ENCODE peak calls at places on chromosomes 7 and 10, in six cellular contexts. One of them, this sample, is unnamed.

GRCh38 chr7:133434246-133434865 is 181.5 kb downstream of the EXOC4 start:
- DNase-seq in stomach: no peak
- DNase-seq in right cardiac atrium: no peak
- DNase-seq in nucleus accumbens: no peak
- DNase-seq in CD8-positive, alpha-beta memory T cell: no peak
- DNase-seq in COR-L47: peak; percentile 16
- DNase-seq in this sample: no peak

GRCh38 chr10:3179174-3179573 is 6.6 kb upstream of the PITRM1 start:
- DNase-seq in stomach: no peak
- DNase-seq in right cardiac atrium: no peak
- DNase-seq in nucleus accumbens: no peak
- DNase-seq in CD8-positive, alpha-beta memory T cell: no peak
- DNase-seq in COR-L47: no peak
- DNase-seq in this sample: no peak

GRCh38 chr10:30215631-30216030 is 133.4 kb downstream of the MTPAP start:
- DNase-seq in stomach: no peak
- DNase-seq in right cardiac atrium: peak; percentile 41
- DNase-seq in nucleus accumbens: no peak
- DNase-seq in CD8-positive, alpha-beta memory T cell: no peak
- DNase-seq in COR-L47: no peak
- DNase-seq in this sample: peak; percentile 54

GRCh38 chr10:127149613-127150081 is 46.7 kb downstream of the INSYN2A start:
- DNase-seq in stomach: no peak
- DNase-seq in right cardiac atrium: no peak
- DNase-seq in nucleus accumbens: no peak
- DNase-seq in CD8-positive, alpha-beta memory T cell: no peak
- DNase-seq in COR-L47: no peak
- DNase-seq in this sample: no peak

GRCh38 chr10:110481948-110482347 is 15.8 kb upstream of the DUSP5 start:
- DNase-seq in stomach: no peak
- DNase-seq in right cardiac atrium: no peak
- DNase-seq in nucleus accumbens: no peak
- DNase-seq in CD8-positive, alpha-beta memory T cell: no peak
- DNase-seq in COR-L47: no peak
- DNase-seq in this sample: no peak

GRCh38 chr10:124480860-124481259 is 19.2 kb downstream of the LHPP start:
- DNase-seq in stomach: no peak
- DNase-seq in right cardiac atrium: no peak
- DNase-seq in nucleus accumbens: no peak
- DNase-seq in CD8-positive, alpha-beta memory T cell: no peak
- DNase-seq in COR-L47: no peak
- DNase-seq in this sample: no peak

GRCh38 chr10:52391927-52392602 is 78.0 kb downstream of the DKK1 start:
- DNase-seq in stomach: no peak
- DNase-seq in right cardiac atrium: no peak
- DNase-seq in nucleus accumbens: no peak
- DNase-seq in CD8-positive, alpha-beta memory T cell: no peak
- DNase-seq in COR-L47: no peak
- DNase-seq in this sample: no peak

GRCh38 chr7:109322833-109323232 is 753.2 kb downstream of the DNAJB9 start:
- DNase-seq in stomach: no peak
- DNase-seq in right cardiac atrium: no peak
- DNase-seq in nucleus accumbens: no peak
- DNase-seq in CD8-positive, alpha-beta memory T cell: no peak
- DNase-seq in COR-L47: no peak
- DNase-seq in this sample: no peak

GRCh38 chr7:158829342-158830210 is at the start of gene ESYT2:
- DNase-seq in stomach: peak; percentile 98
- DNase-seq in right cardiac atrium: peak; percentile 99
- DNase-seq in nucleus accumbens: peak; percentile 94
- DNase-seq in CD8-positive, alpha-beta memory T cell: peak; percentile 99
- DNase-seq in COR-L47: peak; percentile 95
- DNase-seq in this sample: peak; percentile 100

GRCh38 chr7:150417239-150417638 is 33.2 kb upstream of the GIMAP8 start:
- DNase-seq in stomach: no peak
- DNase-seq in right cardiac atrium: no peak
- DNase-seq in nucleus accumbens: no peak
- DNase-seq in CD8-positive, alpha-beta memory T cell: no peak
- DNase-seq in COR-L47: no peak
- DNase-seq in this sample: no peak

GRCh38 chr7:150356265-150356897 is 12.2 kb upstream of the REPIN1 start:
- DNase-seq in stomach: no peak
- DNase-seq in right cardiac atrium: no peak
- DNase-seq in nucleus accumbens: no peak
- DNase-seq in CD8-positive, alpha-beta memory T cell: no peak
- DNase-seq in COR-L47: peak; percentile 11
- DNase-seq in this sample: no peak

GRCh38 chr7:1705856-1706255 is 35.8 kb downstream of the ELFN1 start:
- DNase-seq in stomach: peak; percentile 15
- DNase-seq in right cardiac atrium: no peak
- DNase-seq in nucleus accumbens: no peak
- DNase-seq in CD8-positive, alpha-beta memory T cell: no peak
- DNase-seq in COR-L47: no peak
- DNase-seq in this sample: no peak

GRCh38 chr10:77866598-77866997 is 60.0 kb downstream of the DLG5 start:
- DNase-seq in stomach: no peak
- DNase-seq in right cardiac atrium: no peak
- DNase-seq in nucleus accumbens: no peak
- DNase-seq in CD8-positive, alpha-beta memory T cell: no peak
- DNase-seq in COR-L47: no peak
- DNase-seq in this sample: no peak

GRCh38 chr10:102381983-102382382 is 13.5 kb upstream of the NFKB2 start:
- DNase-seq in stomach: no peak
- DNase-seq in right cardiac atrium: no peak
- DNase-seq in nucleus accumbens: no peak
- DNase-seq in CD8-positive, alpha-beta memory T cell: no peak
- DNase-seq in COR-L47: no peak
- DNase-seq in this sample: no peak

GRCh38 chr10:26860542-26861325 is at the start of gene ABI1:
- DNase-seq in stomach: peak; percentile 97
- DNase-seq in right cardiac atrium: peak; percentile 98
- DNase-seq in nucleus accumbens: peak; percentile 97
- DNase-seq in CD8-positive, alpha-beta memory T cell: peak; percentile 97
- DNase-seq in COR-L47: peak; percentile 93
- DNase-seq in this sample: peak; percentile 98

GRCh38 chr7:77481615-77482014 is 55.5 kb upstream of the PTPN12 start:
- DNase-seq in stomach: no peak
- DNase-seq in right cardiac atrium: no peak
- DNase-seq in nucleus accumbens: no peak
- DNase-seq in CD8-positive, alpha-beta memory T cell: no peak
- DNase-seq in COR-L47: no peak
- DNase-seq in this sample: no peak

GRCh38 chr7:157595086-157595855 is 258.5 kb downstream of the DNAJB6 start:
- DNase-seq in stomach: no peak
- DNase-seq in right cardiac atrium: no peak
- DNase-seq in nucleus accumbens: no peak
- DNase-seq in CD8-positive, alpha-beta memory T cell: no peak
- DNase-seq in COR-L47: no peak
- DNase-seq in this sample: no peak

GRCh38 chr10:119931873-119932272 is 39.3 kb downstream of the SEC23IP start:
- DNase-seq in stomach: no peak
- DNase-seq in right cardiac atrium: no peak
- DNase-seq in nucleus accumbens: no peak
- DNase-seq in CD8-positive, alpha-beta memory T cell: no peak
- DNase-seq in COR-L47: no peak
- DNase-seq in this sample: no peak

GRCh38 chr7:101410743-101411476 is 48.2 kb downstream of the COL26A1 start:
- DNase-seq in stomach: peak; percentile 41
- DNase-seq in right cardiac atrium: no peak
- DNase-seq in nucleus accumbens: no peak
- DNase-seq in CD8-positive, alpha-beta memory T cell: peak; percentile 14
- DNase-seq in COR-L47: no peak
- DNase-seq in this sample: no peak

GRCh38 chr7:27102578-27103442 is at the start of gene HOXA2:
- DNase-seq in stomach: no peak
- DNase-seq in right cardiac atrium: no peak
- DNase-seq in nucleus accumbens: no peak
- DNase-seq in CD8-positive, alpha-beta memory T cell: no peak
- DNase-seq in COR-L47: no peak
- DNase-seq in this sample: no peak

GRCh38 chr10:11286261-11286989 is 268.8 kb downstream of the CELF2 start:
- DNase-seq in stomach: no peak
- DNase-seq in right cardiac atrium: no peak
- DNase-seq in nucleus accumbens: no peak
- DNase-seq in CD8-positive, alpha-beta memory T cell: no peak
- DNase-seq in COR-L47: no peak
- DNase-seq in this sample: no peak

GRCh38 chr7:22269963-22270362 is 87.0 kb downstream of the RAPGEF5 start:
- DNase-seq in stomach: peak; percentile 47
- DNase-seq in right cardiac atrium: no peak
- DNase-seq in nucleus accumbens: no peak
- DNase-seq in CD8-positive, alpha-beta memory T cell: no peak
- DNase-seq in COR-L47: no peak
- DNase-seq in this sample: no peak

GRCh38 chr7:107078517-107078966 is 34.0 kb downstream of the PRKAR2B start:
- DNase-seq in stomach: no peak
- DNase-seq in right cardiac atrium: no peak
- DNase-seq in nucleus accumbens: no peak
- DNase-seq in CD8-positive, alpha-beta memory T cell: no peak
- DNase-seq in COR-L47: peak; percentile 21
- DNase-seq in this sample: no peak

GRCh38 chr7:141073173-141073640 is 657 bp upstream of the TMEM178B start:
- DNase-seq in stomach: no peak
- DNase-seq in right cardiac atrium: peak; percentile 42
- DNase-seq in nucleus accumbens: no peak
- DNase-seq in CD8-positive, alpha-beta memory T cell: no peak
- DNase-seq in COR-L47: peak; percentile 11
- DNase-seq in this sample: peak; percentile 46

GRCh38 chr10:52106895-52107294 is 207.2 kb upstream of the DKK1 start:
- DNase-seq in stomach: no peak
- DNase-seq in right cardiac atrium: no peak
- DNase-seq in nucleus accumbens: no peak
- DNase-seq in CD8-positive, alpha-beta memory T cell: no peak
- DNase-seq in COR-L47: no peak
- DNase-seq in this sample: no peak

GRCh38 chr7:42671627-42672026 is 240.2 kb downstream of the C7orf25 start:
- DNase-seq in stomach: no peak
- DNase-seq in right cardiac atrium: no peak
- DNase-seq in nucleus accumbens: no peak
- DNase-seq in CD8-positive, alpha-beta memory T cell: no peak
- DNase-seq in COR-L47: no peak
- DNase-seq in this sample: no peak

GRCh38 chr10:4334853-4335252 is 491.2 kb upstream of the AKR1E2 start:
- DNase-seq in stomach: no peak
- DNase-seq in right cardiac atrium: no peak
- DNase-seq in nucleus accumbens: no peak
- DNase-seq in CD8-positive, alpha-beta memory T cell: no peak
- DNase-seq in COR-L47: no peak
- DNase-seq in this sample: no peak

GRCh38 chr10:78401882-78402367 is 368.3 kb downstream of the RPS24 start:
- DNase-seq in stomach: no peak
- DNase-seq in right cardiac atrium: peak; percentile 45
- DNase-seq in nucleus accumbens: no peak
- DNase-seq in CD8-positive, alpha-beta memory T cell: no peak
- DNase-seq in COR-L47: no peak
- DNase-seq in this sample: peak; percentile 59

GRCh38 chr7:118052330-118052729 is 131.6 kb upstream of the LSM8 start:
- DNase-seq in stomach: no peak
- DNase-seq in right cardiac atrium: no peak
- DNase-seq in nucleus accumbens: no peak
- DNase-seq in CD8-positive, alpha-beta memory T cell: no peak
- DNase-seq in COR-L47: no peak
- DNase-seq in this sample: no peak

GRCh38 chr7:127976722-127977121 is 54.5 kb downstream of the LRRC4 start:
- DNase-seq in stomach: no peak
- DNase-seq in right cardiac atrium: no peak
- DNase-seq in nucleus accumbens: no peak
- DNase-seq in CD8-positive, alpha-beta memory T cell: no peak
- DNase-seq in COR-L47: no peak
- DNase-seq in this sample: no peak

GRCh38 chr7:30907527-30908267 is 4.0 kb upstream of the AQP1 start:
- DNase-seq in stomach: no peak
- DNase-seq in right cardiac atrium: no peak
- DNase-seq in nucleus accumbens: no peak
- DNase-seq in CD8-positive, alpha-beta memory T cell: no peak
- DNase-seq in COR-L47: no peak
- DNase-seq in this sample: peak; percentile 65

GRCh38 chr7:74083928-74084721 is 521 bp downstream of the LIMK1 start:
- DNase-seq in stomach: peak; percentile 41
- DNase-seq in right cardiac atrium: peak; percentile 59
- DNase-seq in nucleus accumbens: no peak
- DNase-seq in CD8-positive, alpha-beta memory T cell: peak; percentile 13
- DNase-seq in COR-L47: peak; percentile 50
- DNase-seq in this sample: peak; percentile 67

GRCh38 chr10:73785721-73786511 is 510 bp downstream of the ZSWIM8 start:
- DNase-seq in stomach: peak; percentile 54
- DNase-seq in right cardiac atrium: no peak
- DNase-seq in nucleus accumbens: no peak
- DNase-seq in CD8-positive, alpha-beta memory T cell: peak; percentile 34
- DNase-seq in COR-L47: no peak
- DNase-seq in this sample: no peak

GRCh38 chr7:144384555-144385245 is 18.8 kb downstream of the NOBOX start:
- DNase-seq in stomach: no peak
- DNase-seq in right cardiac atrium: no peak
- DNase-seq in nucleus accumbens: no peak
- DNase-seq in CD8-positive, alpha-beta memory T cell: no peak
- DNase-seq in COR-L47: no peak
- DNase-seq in this sample: no peak

GRCh38 chr7:69787736-69788431 is 189.6 kb downstream of the AUTS2 start:
- DNase-seq in stomach: no peak
- DNase-seq in right cardiac atrium: no peak
- DNase-seq in nucleus accumbens: no peak
- DNase-seq in CD8-positive, alpha-beta memory T cell: no peak
- DNase-seq in COR-L47: peak; percentile 60
- DNase-seq in this sample: peak; percentile 35

GRCh38 chr10:18689498-18689897 is 30.3 kb downstream of the ARL5B start:
- DNase-seq in stomach: no peak
- DNase-seq in right cardiac atrium: no peak
- DNase-seq in nucleus accumbens: no peak
- DNase-seq in CD8-positive, alpha-beta memory T cell: no peak
- DNase-seq in COR-L47: no peak
- DNase-seq in this sample: no peak

GRCh38 chr10:120996456-120997053 is 145.4 kb downstream of the WDR11 start:
- DNase-seq in stomach: peak; percentile 65
- DNase-seq in right cardiac atrium: no peak
- DNase-seq in nucleus accumbens: no peak
- DNase-seq in CD8-positive, alpha-beta memory T cell: no peak
- DNase-seq in COR-L47: no peak
- DNase-seq in this sample: no peak

GRCh38 chr7:100897111-100897608 is 1.5 kb upstream of the ACHE start:
- DNase-seq in stomach: peak; percentile 63
- DNase-seq in right cardiac atrium: peak; percentile 71
- DNase-seq in nucleus accumbens: peak; percentile 18
- DNase-seq in CD8-positive, alpha-beta memory T cell: peak; percentile 42
- DNase-seq in COR-L47: no peak
- DNase-seq in this sample: peak; percentile 67

GRCh38 chr10:117617086-117617485 is 74.5 kb downstream of the EMX2 start:
- DNase-seq in stomach: no peak
- DNase-seq in right cardiac atrium: no peak
- DNase-seq in nucleus accumbens: no peak
- DNase-seq in CD8-positive, alpha-beta memory T cell: no peak
- DNase-seq in COR-L47: no peak
- DNase-seq in this sample: no peak